ENCODE peak calls at places on chromosomes 4 and X, in four cellular contexts. H is right lobe of liver; X is CD4-positive, alpha-beta memory T cell; R is upper lobe of right lung. S is an unnamed sample.

GRCh38 chrX:52934704-52935468 is 23.4 kb downstream of the FAM156A start:
- DNase-seq in R (peak), X (peak), H (peak), S (peak)

GRCh38 chr4:58734030-58734673 is 1624.0 kb upstream of the IGFBP7 start:
- DNase-seq in R (no peak), X (no peak), H (no peak), S (no peak)

GRCh38 chrX:38627683-38628082 is 66.3 kb downstream of the TSPAN7 start:
- DNase-seq in H (no peak), R (no peak), X (peak), S (peak)

GRCh38 chr4:57124145-57124544 is 14.0 kb upstream of the IGFBP7 start:
- DNase-seq in H (no peak), R (no peak), X (no peak), S (no peak)

GRCh38 chr4:119132306-119132705 is 3.3 kb upstream of the MYOZ2 start:
- DNase-seq in X (no peak), H (no peak), R (no peak), S (no peak)

GRCh38 chrX:149205937-149206336 is 299.2 kb downstream of the IDS start:
- DNase-seq in H (no peak), R (no peak), X (no peak), S (no peak)

GRCh38 chr4:149836546-149836945 is 20.9 kb upstream of the IQCM start:
- DNase-seq in H (no peak), X (no peak), R (no peak), S (no peak)

GRCh38 chrX:1394731-1395501 is 3.0 kb upstream of the SLC25A6 start:
- DNase-seq in H (no peak), X (no peak), R (peak), S (no peak)

GRCh38 chr4:69038582-69038981 is 57.7 kb upstream of the UGT2B7 start:
- DNase-seq in R (no peak), X (no peak), H (no peak), S (no peak)

DNA sequence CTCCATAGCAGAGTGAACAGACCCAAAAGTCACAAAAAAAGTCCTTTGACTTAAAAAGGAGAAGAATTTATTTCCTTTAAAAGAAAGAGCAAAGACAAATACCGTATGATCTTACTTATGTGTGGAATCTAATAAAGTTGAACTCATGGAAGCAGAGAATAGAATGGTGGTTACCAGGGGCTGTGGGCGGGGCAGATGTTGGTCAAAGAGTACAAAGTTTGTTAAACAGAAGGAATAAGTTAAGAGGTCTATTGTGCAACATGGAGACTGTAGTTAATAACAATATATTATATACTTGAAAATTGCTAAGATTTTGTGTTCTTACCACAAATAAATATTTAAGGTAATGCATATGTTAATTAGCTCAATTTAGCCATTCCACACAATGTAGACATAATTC is 173.3 kb upstream of the S100G start:
- DNase-seq in X (no peak), R (no peak), H (no peak), S (no peak)
- H3K27ac ChIP-seq in X (no peak), R (no peak), H (no peak), S (no peak)

DNA sequence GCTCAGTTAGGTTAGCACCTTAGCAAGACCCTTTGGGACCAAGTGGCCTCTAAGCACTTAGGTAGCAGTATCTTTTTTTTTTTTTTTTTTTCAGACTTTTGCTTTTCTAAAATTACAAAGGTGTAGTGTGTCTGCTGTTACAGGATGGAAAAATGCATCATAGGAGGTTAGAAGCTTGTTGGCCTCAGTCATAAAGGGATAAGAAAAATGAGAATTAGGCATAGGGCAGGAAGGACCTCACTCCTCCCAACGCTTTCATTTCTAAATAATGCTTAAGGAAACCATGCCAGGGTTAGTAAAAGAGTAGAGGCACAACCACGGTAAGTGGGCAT is 148.4 kb upstream of the PLAC1 start:
- DNase-seq in R (no peak), H (no peak), X (no peak), S (no peak)
- H3K27ac ChIP-seq in R (peak), H (peak), X (peak), S (peak)

GRCh38 chr4:113572620-113573019 is 188.9 kb downstream of the CAMK2D start:
- DNase-seq in X (no peak), R (no peak), H (no peak), S (no peak)

GRCh38 chr4:113575391-113575790 is 186.1 kb downstream of the CAMK2D start:
- DNase-seq in R (no peak), H (no peak), X (no peak), S (no peak)

GRCh38 chr4:113576947-113577678 is 184.4 kb downstream of the CAMK2D start:
- DNase-seq in X (no peak), H (no peak), R (no peak), S (no peak)

GRCh38 chr4:113579360-113579759 is 182.2 kb downstream of the CAMK2D start:
- DNase-seq in H (no peak), R (no peak), X (no peak), S (no peak)

GRCh38 chr4:113574636-113575103 is 186.9 kb downstream of the CAMK2D start:
- DNase-seq in R (no peak), X (no peak), H (no peak), S (no peak)
- H3K27ac ChIP-seq in R (peak), X (no peak), H (peak), S (peak)

GRCh38 chrX:14497184-14497666 is 32.1 kb upstream of the GLRA2 start:
- DNase-seq in R (no peak), X (peak), H (no peak), S (no peak)
- H3K27ac ChIP-seq in R (peak), X (peak), H (peak), S (no peak)

GRCh38 chr4:83285022-83285387 is 407 bp upstream of the COQ2 start:
- DNase-seq in R (no peak), H (no peak), X (no peak), S (peak)
- H3K27ac ChIP-seq in R (peak), H (peak), X (peak), S (peak)

GRCh38 chr4:147580396-147580795 is 36.8 kb upstream of the TMEM184C start:
- DNase-seq in X (no peak), R (no peak), H (no peak), S (no peak)

GRCh38 chr4:147576084-147576483 is 41.1 kb upstream of the TMEM184C start:
- DNase-seq in X (no peak), R (no peak), H (no peak), S (no peak)

GRCh38 chr4:147578611-147579010 is 38.6 kb upstream of the TMEM184C start:
- DNase-seq in X (no peak), H (no peak), R (no peak), S (no peak)

GRCh38 chr4:147581601-147582350 is 35.4 kb upstream of the TMEM184C start:
- DNase-seq in R (no peak), H (no peak), X (no peak), S (no peak)

GRCh38 chr4:147578057-147578476 is 39.1 kb upstream of the TMEM184C start:
- DNase-seq in R (no peak), X (no peak), H (no peak), S (no peak)
- H3K27ac ChIP-seq in R (no peak), X (no peak), H (no peak), S (no peak)

DNA sequence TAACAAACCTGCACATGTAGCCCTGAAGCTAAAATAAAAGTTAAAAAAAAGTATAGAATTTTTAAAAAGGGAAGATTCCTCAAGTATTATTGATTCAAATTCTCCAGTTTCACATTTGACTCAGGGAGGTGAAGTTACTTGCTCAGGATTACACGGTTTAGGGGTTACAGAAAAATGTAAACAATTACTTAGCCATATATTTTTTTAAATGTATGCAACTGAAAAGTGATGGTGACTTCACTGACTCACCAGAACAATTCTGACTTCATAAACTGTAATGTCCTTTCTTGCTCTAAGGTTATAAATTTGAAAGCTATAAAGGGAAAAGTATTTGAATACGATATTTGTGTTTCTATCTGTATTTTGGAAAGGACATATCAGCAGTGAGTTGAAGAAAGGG is 371.2 kb downstream of the SPRY1 start:
- DNase-seq in H (no peak), R (no peak), X (no peak), S (no peak)
- H3K27ac ChIP-seq in H (no peak), R (no peak), X (no peak), S (no peak)

DNA sequence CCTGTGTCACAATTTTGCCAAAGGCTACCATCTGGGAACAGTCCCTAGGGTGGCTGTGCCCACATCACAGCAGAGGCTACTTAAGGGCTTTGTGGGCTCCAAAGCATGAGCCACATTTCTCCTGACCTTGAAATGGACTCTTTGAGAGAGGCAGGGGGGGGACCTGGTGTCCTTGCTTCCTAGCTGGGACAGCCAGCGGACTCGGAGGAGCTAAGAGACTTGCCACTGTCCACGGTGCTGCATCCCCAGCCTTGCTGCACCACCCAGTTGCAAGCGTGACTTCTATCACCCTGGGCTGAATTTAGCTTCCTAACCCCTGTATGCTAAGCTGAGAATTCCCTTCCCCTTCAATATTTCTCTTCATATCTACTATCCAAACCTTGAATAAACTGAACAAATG is 99.0 kb downstream of the PHKA2 start:
- DNase-seq in X (no peak), H (no peak), R (no peak), S (no peak)
- H3K27ac ChIP-seq in X (no peak), H (no peak), R (no peak), S (no peak)

GRCh38 chr4:170990989-170991589 is 822.1 kb upstream of the GALNTL6 start:
- DNase-seq in H (no peak), R (no peak), X (no peak), S (no peak)
- H3K27ac ChIP-seq in H (no peak), R (no peak), X (no peak), S (no peak)

GRCh38 chr4:83125738-83126141 is 11.2 kb upstream of the PLAC8 start:
- DNase-seq in R (no peak), X (peak), H (no peak), S (peak)
- H3K27ac ChIP-seq in R (no peak), X (no peak), H (no peak), S (no peak)

S was measured in CD4-positive, CD25-positive, alpha-beta regulatory T cell.